ENCODE peak calls at places on chromosomes 13 and 19, in seven cellular contexts. X is aorta, E is iPS DF 6.9, W is NT2/D1, L is A673, P is endodermal cell, T is keratinocyte. R is an unnamed sample.

GRCh38 chr13:39835253-39835652 is 179.8 kb downstream of the COG6 start:
- DNase-seq in X (no peak), W (no peak), P (peak; percentile 56), E (no peak), T (no peak), L (no peak), R (no peak)

GRCh38 chr13:94031609-94032008 is 447.9 kb downstream of the DCT start:
- DNase-seq in W (no peak), E (no peak), L (no peak), X (no peak), T (no peak), P (no peak), R (no peak)

GRCh38 chr13:85170372-85170771 is 628.8 kb downstream of the SLITRK6 start:
- DNase-seq in L (no peak), T (no peak), P (peak; percentile 39), W (no peak), E (no peak), X (no peak), R (no peak)

GRCh38 chr19:33156354-33156753 is 24.4 kb downstream of the WDR88 start:
- DNase-seq in L (no peak), P (peak; percentile 11), W (no peak), T (no peak), E (no peak), X (no peak), R (no peak)

GRCh38 chr13:101390461-101390860 is 25.8 kb downstream of the NALCN start:
- DNase-seq in E (no peak), L (no peak), W (no peak), X (no peak), T (no peak), P (no peak), R (no peak)

GRCh38 chr13:92622905-92623304 is 603.7 kb upstream of the GPC6 start:
- DNase-seq in L (no peak), P (no peak), T (no peak), E (no peak), X (no peak), W (no peak), R (no peak)

GRCh38 chr19:32396046-32396652 is 9.4 kb upstream of the DPY19L3 start:
- DNase-seq in L (no peak), W (no peak), T (no peak), X (no peak), E (no peak), P (no peak), R (no peak)

GRCh38 chr19:10899171-10899653 is 27.9 kb downstream of the CARM1 start:
- DNase-seq in P (no peak), L (no peak), X (no peak), W (no peak), T (peak; percentile 65), E (no peak), R (peak; percentile 76)

GRCh38 chr13:89899302-89900103 is 1448.0 kb upstream of the MIR17HG start:
- DNase-seq in L (no peak), T (no peak), E (no peak), X (no peak), W (no peak), P (no peak), R (no peak)

GRCh38 chr19:38417544-38418506 is 8.2 kb downstream of the RASGRP4 start:
- DNase-seq in L (peak; percentile 62), E (no peak), T (peak; percentile 28), P (peak; percentile 93), W (no peak), X (peak; percentile 86), R (peak; percentile 88)
- H3K27me3 ChIP-seq in L (no peaks in the 10 kb centered on the region), E (no peaks in the 10 kb centered on the region), T (peaks cover 13% of the 10 kb centered on the region), P (peaks cover 50% of the 10 kb centered on the region), W (peaks cover 4% of the 10 kb centered on the region), X (no peaks in the 10 kb centered on the region), R (peaks cover under 1% of the 10 kb centered on the region)

DNA sequence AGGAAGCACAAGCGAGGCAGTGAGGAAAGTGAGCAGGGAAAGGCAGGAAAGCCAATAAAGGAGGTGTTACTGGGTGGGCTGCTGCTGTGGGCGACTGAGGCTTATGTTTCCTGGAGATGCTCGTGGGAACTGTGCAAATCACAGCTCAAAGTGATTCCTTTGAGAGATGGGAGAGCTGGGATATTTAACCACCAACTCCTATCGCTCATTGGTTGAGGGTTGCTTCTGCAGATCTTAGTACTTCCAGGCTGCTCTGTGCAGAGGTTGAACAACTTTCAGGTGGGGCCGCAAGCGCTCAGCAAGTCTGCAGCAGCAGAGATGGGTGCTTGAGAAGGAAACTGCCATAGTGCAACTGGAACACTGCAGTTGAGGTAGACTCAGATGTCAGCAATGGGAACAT is 8.4 kb downstream of the PCDH8 start:
- DNase-seq in P (no peak), W (no peak), T (no peak), E (no peak), L (no peak), X (no peak), R (no peak)
- H3K27me3 ChIP-seq in P (peaks cover 36% of the 10 kb centered on the region), W (no peaks in the 10 kb centered on the region), T (peaks cover 20% of the 10 kb centered on the region), E (peaks cover 7% of the 10 kb centered on the region), L (peaks cover 16% of the 10 kb centered on the region), X (peaks cover 2% of the 10 kb centered on the region), R (peaks cover 62% of the 10 kb centered on the region)

GRCh38 chr13:111110054-111110453 is 5.1 kb upstream of the ARHGEF7 start:
- DNase-seq in L (no peak), T (no peak), E (no peak), X (no peak), P (no peak), W (no peak), R (no peak)

GRCh38 chr13:111115051-111115840 is at the start of gene ARHGEF7:
- DNase-seq in P (peak; percentile 67), T (no peak), E (no peak), X (peak; percentile 86), W (no peak), L (no peak), R (no peak)

GRCh38 chr13:111114362-111115050 is 604 bp upstream of the ARHGEF7 start:
- DNase-seq in E (no peak), P (peak; percentile 81), L (no peak), X (peak; percentile 90), T (no peak), W (no peak), R (no peak)

GRCh38 chr13:111112196-111112595 is 2.9 kb upstream of the ARHGEF7 start:
- DNase-seq in X (no peak), W (no peak), E (no peak), L (no peak), T (no peak), P (no peak), R (no peak)

GRCh38 chr13:111111376-111111937 is 3.7 kb upstream of the ARHGEF7 start:
- DNase-seq in P (no peak), E (no peak), W (no peak), T (no peak), X (no peak), L (no peak), R (no peak)
- H3K27me3 ChIP-seq in P (peaks cover 60% of the 10 kb centered on the region), E (peaks cover 22% of the 10 kb centered on the region), W (peaks cover 57% of the 10 kb centered on the region), T (peaks cover 47% of the 10 kb centered on the region), X (no peaks in the 10 kb centered on the region), L (peaks cover 89% of the 10 kb centered on the region), R (peaks cover 36% of the 10 kb centered on the region)

DNA sequence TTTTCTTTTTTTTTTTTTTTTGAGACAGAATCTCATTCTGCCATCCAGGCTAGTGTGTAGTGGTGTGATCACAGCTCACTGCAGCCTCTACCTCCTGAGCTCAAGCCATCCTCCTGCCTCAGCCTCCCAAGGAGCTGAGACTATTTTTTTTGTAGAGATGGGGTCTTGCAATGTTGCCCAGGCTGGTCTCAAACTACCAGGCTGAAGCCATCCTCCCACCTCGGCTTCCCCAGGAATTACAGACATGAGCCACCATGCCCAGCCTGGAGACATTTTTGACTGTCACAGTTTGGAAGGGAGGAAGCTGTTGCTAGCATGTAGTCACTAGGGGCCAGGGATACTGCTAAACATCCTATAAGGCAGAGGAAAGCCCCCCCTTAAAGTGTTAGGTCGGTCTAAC is 23.9 kb downstream of the ZIC5 start:
- DNase-seq in T (no peak), W (no peak), L (no peak), P (no peak), X (no peak), E (no peak), R (no peak)
- H3K27me3 ChIP-seq in T (peaks cover 26% of the 10 kb centered on the region), W (no peaks in the 10 kb centered on the region), L (no peaks in the 10 kb centered on the region), P (peaks cover 26% of the 10 kb centered on the region), X (no peaks in the 10 kb centered on the region), E (no peaks in the 10 kb centered on the region), R (peaks cover 38% of the 10 kb centered on the region)

GRCh38 chr19:1284979-1285736 is 515 bp upstream of the EFNA2 start:
- DNase-seq in L (no peak), T (no peak), P (peak; percentile 77), W (no peak), E (no peak), X (no peak), R (no peak)
- H3K27me3 ChIP-seq in L (peaks cover 33% of the 10 kb centered on the region), T (peaks cover 68% of the 10 kb centered on the region), P (no peaks in the 10 kb centered on the region), W (peaks cover 10% of the 10 kb centered on the region), E (peaks cover 5% of the 10 kb centered on the region), X (no peaks in the 10 kb centered on the region), R (peaks cover 65% of the 10 kb centered on the region)

DNA sequence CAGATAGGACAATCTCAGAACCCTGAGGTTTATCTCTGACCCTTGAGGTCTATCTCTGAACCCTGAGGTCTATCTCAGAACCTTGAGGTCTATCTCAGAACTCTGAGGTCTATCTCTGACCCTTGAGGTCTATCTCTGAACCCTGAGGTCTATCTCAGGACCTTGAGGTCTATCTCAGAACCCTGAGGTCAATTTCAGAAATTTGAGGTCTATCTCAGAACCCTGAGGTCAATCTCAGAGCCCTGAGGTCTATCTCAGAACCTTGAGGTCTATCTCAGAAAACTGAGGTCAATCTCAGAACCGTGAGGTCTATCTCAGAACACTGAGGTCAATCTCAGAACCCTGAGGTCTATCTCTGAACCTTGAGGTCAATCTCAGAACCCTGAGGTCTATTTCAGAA is 2.3 kb downstream of the TLE2 start:
- DNase-seq in L (no peak), T (no peak), P (no peak), E (no peak), X (no peak), W (no peak), R (no peak)
- H3K27me3 ChIP-seq in L (peaks cover 6% of the 10 kb centered on the region), T (peaks cover 25% of the 10 kb centered on the region), P (peaks cover 27% of the 10 kb centered on the region), E (peaks cover 1% of the 10 kb centered on the region), X (no peaks in the 10 kb centered on the region), W (peaks cover 90% of the 10 kb centered on the region), R (peaks cover 4% of the 10 kb centered on the region)

GRCh38 chr19:46232468-46232867 is 2.9 kb downstream of the IGFL1 start:
- DNase-seq in X (no peak), P (peak; percentile 27), L (no peak), T (no peak), E (no peak), W (no peak), R (no peak)

GRCh38 chr19:46232938-46233621 is 3.5 kb downstream of the IGFL1 start:
- DNase-seq in X (no peak), W (no peak), E (no peak), L (no peak), T (no peak), P (no peak), R (no peak)

GRCh38 chr19:46229442-46229841 is at the start of gene IGFL1:
- DNase-seq in T (no peak), L (no peak), W (no peak), E (no peak), X (no peak), P (peak; percentile 28), R (no peak)

GRCh38 chr19:46226438-46226973 is 3.0 kb upstream of the IGFL1 start:
- DNase-seq in T (no peak), W (no peak), X (no peak), E (no peak), P (peak; percentile 51), L (no peak), R (no peak)

DNA sequence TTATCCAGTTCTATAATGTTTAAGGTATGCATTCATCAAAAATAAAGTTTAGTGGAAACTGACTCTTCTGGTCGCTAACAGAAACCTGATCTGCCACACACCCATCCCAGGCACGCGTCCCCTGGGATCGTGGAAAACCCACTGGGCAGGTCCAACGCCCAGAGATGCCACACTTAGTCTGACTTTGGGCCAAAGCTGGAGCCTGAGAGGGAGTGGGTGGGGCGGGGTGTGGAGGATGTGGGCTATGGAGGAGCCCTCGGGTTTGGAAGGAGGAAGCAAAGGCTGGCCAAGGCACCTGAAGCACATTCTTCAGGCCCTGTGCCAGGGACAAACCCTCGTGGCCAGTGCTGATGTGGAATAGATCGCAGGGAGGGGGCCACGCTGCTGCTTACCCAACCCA is 2.5 kb downstream of the IGFL1 start:
- DNase-seq in W (no peak), E (no peak), P (peak; percentile 16), L (no peak), T (no peak), X (no peak), R (peak; percentile 79)
- H3K27me3 ChIP-seq in W (peaks cover 12% of the 10 kb centered on the region), E (no peaks in the 10 kb centered on the region), P (no peaks in the 10 kb centered on the region), L (peaks cover 71% of the 10 kb centered on the region), T (peaks cover 47% of the 10 kb centered on the region), X (no peaks in the 10 kb centered on the region), R (peaks cover 3% of the 10 kb centered on the region)